ENCODE peak calls at places on chromosomes 13 and 19, in six cellular contexts. E is left ventricle myocardium inferior, J is mesenchymal stem cell, F is esophagus squamous epithelium, Y is psoas muscle, L is skeletal muscle cell. W is an unnamed sample.

GRCh38 chr19:40609561-40610395 is 8.6 kb downstream of the LTBP4 start:
- DNase-seq in F (peak), Y (peak), E (peak), L (no peak), J (peak), W (peak)

GRCh38 chr13:102100234-102100633 is 301.6 kb downstream of the FGF14 start:
- DNase-seq in E (no peak), Y (no peak), J (no peak), L (no peak), F (no peak), W (no peak)

GRCh38 chr19:46849610-46850009 is 1.0 kb downstream of the AP2S1 start:
- DNase-seq in J (peak), L (no peak), F (no peak), Y (no peak), E (no peak), W (peak)

GRCh38 chr19:30107351-30107750 is 165.3 kb downstream of the URI1 start:
- DNase-seq in J (no peak), Y (no peak), F (no peak), E (no peak), L (no peak), W (peak)

GRCh38 chr19:14091086-14091884 is 734 bp upstream of the SAMD1 start:
- DNase-seq in E (no peak), J (peak), Y (no peak), F (no peak), L (no peak), W (no peak)

GRCh38 chr13:79328510-79328909 is 77.5 kb downstream of the RBM26 start:
- DNase-seq in J (no peak), E (no peak), L (no peak), Y (no peak), F (no peak), W (no peak)

GRCh38 chr19:56637976-56638555 is 4.9 kb upstream of the SMIM17 start:
- DNase-seq in F (no peak), E (peak), J (peak), L (peak), Y (peak), W (peak)

GRCh38 chr19:13138171-13138915 is 11.8 kb downstream of the STX10 start:
- DNase-seq in Y (no peak), F (no peak), L (no peak), E (no peak), J (no peak), W (no peak)

GRCh38 chr13:24271611-24272451 is 37.5 kb upstream of the C1QTNF9 start:
- DNase-seq in E (peak), J (peak), L (peak), F (no peak), Y (peak), W (peak)

GRCh38 chr13:108281941-108282340 is 12.4 kb downstream of the TNFSF13B start:
- DNase-seq in J (no peak), F (no peak), L (no peak), E (no peak), Y (no peak), W (no peak)

GRCh38 chr19:10214784-10215183 is 16.3 kb downstream of the S1PR2 start:
- DNase-seq in Y (no peak), F (no peak), J (no peak), E (no peak), L (no peak), W (no peak)

GRCh38 chr13:78649997-78650724 is 8.8 kb downstream of the OBI1 start:
- DNase-seq in E (no peak), J (no peak), F (no peak), L (no peak), Y (no peak), W (no peak)

GRCh38 chr13:25901460-25902376 is 150.1 kb downstream of the SHISA2 start:
- DNase-seq in J (peak), L (peak), Y (no peak), F (no peak), E (no peak), W (no peak)

GRCh38 chr13:68895696-68896095 is 1211.9 kb upstream of the ATXN8OS start:
- DNase-seq in J (no peak), F (no peak), L (peak), Y (no peak), E (no peak), W (no peak)

GRCh38 chr19:55913643-55914268 is 18.4 kb downstream of the NLRP13 start:
- DNase-seq in Y (no peak), F (no peak), L (no peak), E (no peak), J (no peak), W (no peak)

GRCh38 chr13:26128676-26129075 is 76.9 kb upstream of the SHISA2 start:
- DNase-seq in J (no peak), F (no peak), L (no peak), E (no peak), Y (no peak), W (no peak)

GRCh38 chr13:23375007-23375971 is 58.2 kb downstream of the SACS start:
- DNase-seq in Y (peak), F (peak), J (peak), L (peak), E (peak), W (peak)

GRCh38 chr13:100399455-100399854 is 189.1 kb downstream of the GGACT start:
- DNase-seq in Y (no peak), E (no peak), L (no peak), J (no peak), F (no peak), W (no peak)

GRCh38 chr19:31500921-31501320 is 151.7 kb upstream of the TSHZ3 start:
- DNase-seq in E (no peak), Y (no peak), J (no peak), F (no peak), L (no peak), W (no peak)

GRCh38 chr13:100828226-100828625 is 153.6 kb upstream of the TMTC4 start:
- DNase-seq in Y (no peak), J (no peak), E (no peak), L (no peak), F (no peak), W (no peak)

GRCh38 chr19:43639507-43640423 is at the start of gene CADM4:
- DNase-seq in F (no peak), L (no peak), E (peak), Y (peak), J (no peak), W (peak)

GRCh38 chr19:32029235-32029634 is 316.2 kb upstream of the ZNF507 start:
- DNase-seq in Y (no peak), J (no peak), F (no peak), L (no peak), E (no peak), W (no peak)

GRCh38 chr13:91406619-91407018 is 8.2 kb downstream of the GPC5 start:
- DNase-seq in J (peak), Y (no peak), L (no peak), E (no peak), F (no peak), W (no peak)

GRCh38 chr13:95197548-95197947 is 103.7 kb downstream of the ABCC4 start:
- DNase-seq in J (no peak), F (no peak), E (no peak), L (no peak), Y (no peak), W (no peak)

DNA sequence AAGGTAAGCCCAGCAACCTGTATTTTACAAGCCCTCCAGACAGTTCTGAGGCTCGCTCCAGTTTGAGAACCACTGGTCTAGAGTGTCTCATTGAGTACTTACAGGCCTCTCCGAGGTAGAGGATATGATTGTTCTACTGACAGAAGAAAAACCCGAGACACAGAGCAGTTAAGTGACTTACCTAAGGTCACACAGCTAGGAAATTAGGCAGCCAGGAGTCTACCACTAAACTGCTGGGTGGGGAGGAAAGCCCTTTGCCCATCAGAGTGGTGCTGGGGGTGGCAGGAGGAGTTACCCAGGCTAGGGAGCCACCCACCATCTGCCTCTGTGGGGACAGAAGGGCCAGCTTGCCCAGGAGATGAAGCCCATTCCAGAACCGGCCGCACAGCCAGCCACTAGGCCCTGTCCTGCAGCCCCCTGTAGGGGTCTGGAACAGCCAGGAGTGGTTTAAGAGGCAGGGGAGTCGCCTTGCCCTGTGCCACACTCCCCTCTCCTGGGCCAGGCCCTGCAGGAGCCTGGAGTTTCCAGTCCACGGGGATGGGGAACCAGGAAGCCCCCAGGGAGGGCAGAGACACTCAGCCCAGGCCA is 703 bp downstream of the RASGRP4 start:
- DNase-seq in Y (no peak), J (no peak), L (no peak), E (no peak), F (no peak), W (no peak)
- H3K4me3 ChIP-seq in Y (peak), J (no peak), L (no peak), E (peak), F (peak), W (no peak)

GRCh38 chr13:44373601-44374347 is at the start of gene SERP2:
- DNase-seq in E (peak), L (no peak), Y (peak), J (no peak), F (no peak), W (peak)
- H3K4me3 ChIP-seq in E (peak), L (peak), Y (peak), J (peak), F (peak), W (peak)

GRCh38 chr19:7874857-7875393 is 735 bp upstream of the PRR36 start:
- DNase-seq in Y (no peak), E (no peak), J (no peak), F (no peak), L (no peak), W (no peak)
- H3K4me3 ChIP-seq in Y (no peak), E (peak), J (peak), F (no peak), L (no peak), W (peak)

DNA sequence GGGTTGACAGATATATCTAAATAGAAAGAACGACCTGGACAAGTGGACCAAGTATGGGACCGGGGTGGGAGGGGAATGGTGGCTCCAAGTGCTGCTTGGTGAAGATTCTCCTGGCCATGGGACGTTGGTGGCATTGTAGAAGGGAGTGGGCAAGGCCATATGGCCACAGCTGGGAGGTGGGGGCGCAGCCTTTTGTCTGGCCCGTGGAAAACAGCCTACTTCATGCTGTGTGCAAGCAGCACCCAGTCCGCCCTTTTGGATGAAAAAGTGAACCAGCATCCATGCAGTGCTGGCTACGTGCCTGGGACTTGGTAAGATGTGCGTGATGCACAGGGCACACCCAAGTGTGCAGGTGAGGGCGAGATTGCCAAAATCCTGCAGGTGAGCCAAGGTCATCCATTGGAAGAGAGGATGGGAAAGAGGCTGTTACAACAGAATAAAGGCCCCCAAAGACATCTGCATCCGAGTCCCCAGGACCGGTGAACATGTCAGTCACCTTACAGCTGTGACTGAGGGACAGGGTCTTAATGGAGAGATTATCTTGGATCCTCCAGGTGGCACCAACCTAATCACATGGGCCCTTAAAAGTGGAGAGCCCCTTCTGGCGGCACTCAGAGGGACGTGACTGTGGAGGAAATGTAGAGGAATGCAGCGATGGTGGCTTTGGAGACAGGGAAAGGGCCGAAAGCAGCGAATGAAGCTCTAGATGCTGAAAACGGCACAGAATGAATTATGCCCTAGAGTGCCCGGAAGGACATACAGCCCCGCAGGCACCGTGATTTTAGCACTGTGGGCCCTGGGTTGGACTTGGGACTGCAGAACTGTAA is 40.8 kb downstream of the TEX29 start:
- DNase-seq in Y (no peak), L (no peak), E (no peak), F (no peak), J (no peak), W (no peak)
- H3K4me3 ChIP-seq in Y (no peak), L (no peak), E (no peak), F (no peak), J (no peak), W (no peak)

GRCh38 chr19:49117677-49118564 is 1.0 kb downstream of the C19orf73 start:
- DNase-seq in F (no peak), L (no peak), E (peak), J (no peak), Y (no peak), W (peak)
- H3K4me3 ChIP-seq in F (peak), L (peak), E (peak), J (peak), Y (peak), W (peak)

GRCh38 chr13:112894673-112895481 is 74.1 kb upstream of the MCF2L start:
- DNase-seq in L (no peak), J (no peak), F (no peak), Y (no peak), E (peak), W (no peak)

GRCh38 chr13:112893570-112894422 is 75.2 kb upstream of the MCF2L start:
- DNase-seq in E (no peak), L (no peak), F (no peak), Y (no peak), J (peak), W (no peak)

GRCh38 chr13:112892759-112893569 is 76.0 kb upstream of the MCF2L start:
- DNase-seq in J (no peak), Y (no peak), F (no peak), E (no peak), L (no peak), W (peak)

GRCh38 chr13:112895521-112896465 is 73.2 kb upstream of the MCF2L start:
- DNase-seq in Y (no peak), J (no peak), E (peak), F (no peak), L (no peak), W (no peak)

GRCh38 chr13:112894423-112894672 is 74.7 kb upstream of the MCF2L start:
- DNase-seq in J (no peak), E (no peak), L (no peak), Y (no peak), F (no peak), W (no peak)
- H3K4me3 ChIP-seq in J (peak), E (peak), L (peak), Y (peak), F (peak), W (peak)

GRCh38 chr19:41877916-41878905 is 1.1 kb downstream of the CD79A start:
- DNase-seq in Y (no peak), F (no peak), E (no peak), J (no peak), L (no peak), W (no peak)
- H3K4me3 ChIP-seq in Y (no peak), F (no peak), E (no peak), J (no peak), L (no peak), W (no peak)

GRCh38 chr13:109870281-109871017 is 84.1 kb upstream of the IRS2 start:
- DNase-seq in L (no peak), J (no peak), Y (no peak), E (no peak), F (no peak), W (no peak)
- H3K4me3 ChIP-seq in L (no peak), J (no peak), Y (peak), E (peak), F (peak), W (no peak)

DNA sequence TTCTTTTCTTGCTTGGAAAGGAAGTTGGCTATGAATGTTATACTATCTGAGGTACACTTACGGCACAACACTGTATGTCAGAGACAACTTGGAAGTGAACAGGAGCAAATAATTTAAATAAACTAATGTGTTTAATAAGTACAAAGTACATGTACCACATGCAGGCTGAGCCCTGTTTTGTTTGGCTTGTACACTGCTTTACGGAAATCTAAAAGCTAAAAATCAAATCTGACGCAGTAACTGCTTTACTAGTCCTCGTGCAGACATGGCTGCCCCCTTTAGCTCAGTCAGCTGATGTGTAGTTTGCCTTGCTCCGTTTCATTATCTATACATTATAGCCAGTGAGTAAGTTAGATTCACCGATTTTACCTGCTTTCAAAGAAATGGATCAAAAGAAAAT is 36.5 kb downstream of the TDRD3 start:
- DNase-seq in J (no peak), L (no peak), E (no peak), Y (no peak), F (no peak), W (no peak)
- H3K4me3 ChIP-seq in J (no peak), L (no peak), E (no peak), Y (no peak), F (no peak), W (no peak)

GRCh38 chr19:17289489-17289888 is 7.8 kb downstream of the ANKLE1 start:
- DNase-seq in F (no peak), J (peak), L (peak), Y (peak), E (peak), W (peak)
- H3K4me3 ChIP-seq in F (no peak), J (no peak), L (peak), Y (peak), E (peak), W (no peak)